ENCODE peak calls at places on chromosomes 1 and 21, in ten cellular contexts. H, F, D, B, G, Q, K, X, V and E are unnamed samples. For H3K9me2 and H3K4me1, the result is how much of the 10 kb centered on the place peaks cover.

GRCh38 chr1:210294991-210295773 is 33.5 kb upstream of the HHAT start:
- DNase-seq in H (no peak), F (peak), D (peak), B (no peak), G (no peak), Q (peak), K (peak), X (no peak), V (no peak), E (peak)

GRCh38 chr21:46515109-46515508 is 56.4 kb downstream of the DIP2A start:
- DNase-seq in H (peak), F (no peak), D (no peak), B (no peak), G (no peak), Q (peak), K (no peak), X (no peak), V (peak), E (no peak)

GRCh38 chr1:197423006-197423405 is 155.0 kb downstream of the CRB1 start:
- DNase-seq in H (no peak), F (no peak), D (no peak), B (peak), G (no peak), Q (peak), K (no peak), X (no peak), V (no peak), E (no peak)

GRCh38 chr21:26844258-26845065 is 747 bp downstream of the ADAMTS1 start:
- DNase-seq in H (no peak), F (peak), D (peak), B (peak), G (peak), Q (peak), K (peak), X (no peak), V (no peak), E (no peak)

GRCh38 chr1:64459743-64460142 is 10.2 kb upstream of the CACHD1 start:
- DNase-seq in H (no peak), F (no peak), D (no peak), B (no peak), G (no peak), Q (peak), K (no peak), X (no peak), V (no peak), E (no peak)

GRCh38 chr21:33380483-33380998 is 22.7 kb upstream of the IFNGR2 start:
- DNase-seq in H (peak), F (peak), D (peak), B (peak), G (peak), Q (peak), K (no peak), X (peak), V (peak), E (peak)

GRCh38 chr1:79460773-79461436 is 454.4 kb upstream of the ADGRL4 start:
- DNase-seq in H (peak), F (no peak), D (no peak), B (no peak), G (peak), Q (no peak), K (no peak), X (no peak), V (no peak), E (no peak)

GRCh38 chr1:244319283-244320132 is 132.2 kb downstream of the ADSS2 start:
- DNase-seq in H (peak), F (no peak), D (no peak), B (peak), G (no peak), Q (peak), K (no peak), X (no peak), V (no peak), E (no peak)

GRCh38 chr1:12339861-12340557 is 110.2 kb downstream of the VPS13D start:
- DNase-seq in H (peak), F (no peak), D (peak), B (no peak), G (no peak), Q (no peak), K (peak), X (no peak), V (no peak), E (no peak)

GRCh38 chr1:31771891-31772668 is 7.9 kb upstream of the ADGRB2 start:
- DNase-seq in H (peak), F (no peak), D (peak), B (peak), G (no peak), Q (peak), K (no peak), X (no peak), V (no peak), E (no peak)

GRCh38 chr1:101567582-101568189 is 330.9 kb downstream of the S1PR1 start:
- DNase-seq in H (peak), F (peak), D (peak), B (peak), G (peak), Q (peak), K (peak), X (peak), V (peak), E (no peak)

GRCh38 chr1:6157528-6158174 is 22.5 kb downstream of the CHD5 start:
- DNase-seq in H (no peak), F (no peak), D (peak), B (peak), G (no peak), Q (peak), K (no peak), X (peak), V (no peak), E (peak)

GRCh38 chr1:40861227-40862003 is 748 bp downstream of the CITED4 start:
- DNase-seq in H (no peak), F (peak), D (peak), B (no peak), G (no peak), Q (peak), K (peak), X (no peak), V (no peak), E (no peak)

GRCh38 chr1:166947398-166948043 is 27.8 kb downstream of the ILDR2 start:
- DNase-seq in H (no peak), F (peak), D (peak), B (no peak), G (no peak), Q (peak), K (peak), X (no peak), V (no peak), E (no peak)

GRCh38 chr1:166166400-166166699 is 451 bp downstream of the FAM78B start:
- DNase-seq in H (no peak), F (no peak), D (no peak), B (no peak), G (no peak), Q (no peak), K (no peak), X (no peak), V (no peak), E (no peak)

DNA sequence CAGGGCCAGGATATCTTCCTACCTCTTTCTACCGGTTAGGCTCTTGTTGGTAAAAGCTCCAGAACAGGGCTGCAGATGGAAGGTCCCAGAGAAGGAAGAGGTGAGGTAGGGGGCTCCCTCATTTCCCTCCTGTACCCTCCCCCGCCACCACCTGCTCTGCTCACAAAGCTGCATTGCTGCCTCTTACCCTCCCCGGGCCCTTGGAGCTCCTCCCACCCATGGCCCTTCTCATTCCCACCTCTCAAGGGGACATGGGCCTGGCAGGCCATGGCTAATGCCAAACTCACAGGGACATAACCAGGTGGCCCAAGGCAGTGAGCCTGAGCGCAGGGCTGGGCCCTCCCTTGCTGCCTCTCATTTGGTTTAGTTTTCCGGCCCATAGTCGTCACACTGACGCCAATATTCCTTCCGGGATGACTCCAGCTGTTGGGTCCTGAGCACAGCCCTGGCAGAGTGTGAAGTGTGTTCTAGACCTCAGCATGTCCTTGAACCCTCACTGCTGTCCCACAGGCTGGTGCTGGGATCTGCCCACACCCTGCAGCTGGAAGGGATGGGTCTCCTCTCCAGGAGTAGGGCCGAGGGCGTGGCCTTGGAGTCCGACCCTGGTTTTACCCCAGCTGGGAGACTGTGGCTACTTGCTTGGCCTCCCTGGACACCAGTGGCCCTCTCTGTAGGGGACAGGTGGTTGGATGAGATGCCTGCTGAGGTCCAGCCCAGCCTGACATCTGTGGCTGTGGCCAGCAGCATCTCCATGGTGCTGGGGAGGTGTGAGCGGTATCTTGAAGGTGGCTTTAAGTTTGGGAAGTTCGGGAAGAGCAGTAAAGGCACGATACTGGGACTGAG is 104.6 kb downstream of the ARHGEF10L start:
- DNase-seq in H (no peak), F (peak), D (no peak), B (no peak), G (no peak), Q (no peak), K (no peak), X (no peak), V (no peak), E (no peak)
- H3K9me2 ChIP-seq in H (under half), F (under half), D (under half), B (under half), G (under half), Q (under half), K (under half), X (under half), V (under half), E (under half)

DNA sequence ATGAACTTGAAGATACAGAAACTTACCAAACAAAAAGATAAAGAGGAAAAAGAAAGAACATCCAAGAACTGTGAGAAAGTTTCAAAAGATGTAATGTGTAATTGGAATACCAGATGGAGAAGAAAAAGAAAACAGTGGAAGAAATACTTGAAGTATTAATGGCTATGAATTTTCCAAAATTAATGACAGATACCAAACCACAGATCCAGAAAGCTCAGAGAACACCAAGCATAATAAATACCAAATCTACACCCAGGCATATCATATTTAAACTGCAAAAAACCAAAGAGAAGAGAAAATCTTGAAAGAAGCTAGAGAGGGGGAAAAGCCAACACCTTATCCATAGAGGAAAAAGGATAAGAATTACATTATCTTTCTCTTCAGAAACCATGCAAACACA is 136.4 kb downstream of the CLIC6 start:
- DNase-seq in H (no peak), F (no peak), D (no peak), B (no peak), G (no peak), Q (no peak), K (no peak), X (no peak), V (no peak), E (no peak)
- H3K4me1 ChIP-seq in H (under half), F (under half), D (under half), B (under half), G (under half), Q (half or more), K (under half), X (half or more), V (under half), E (half or more)

GRCh38 chr1:178048426-178048825 is 45.5 kb upstream of the RASAL2 start:
- DNase-seq in H (no peak), F (no peak), D (no peak), B (no peak), G (no peak), Q (peak), K (no peak), X (no peak), V (no peak), E (no peak)
- H3K4me3 ChIP-seq in H (no peak), F (no peak), D (no peak), B (no peak), G (no peak), Q (no peak), K (no peak), X (no peak), V (no peak), E (no peak)

GRCh38 chr1:203204776-203205175 is 18.3 kb upstream of the CHI3L1 start:
- DNase-seq in H (no peak), F (no peak), D (no peak), B (no peak), G (no peak), Q (no peak), K (no peak), X (no peak), V (no peak), E (no peak)

GRCh38 chr1:203202431-203203245 is 16.1 kb upstream of the CHI3L1 start:
- DNase-seq in H (no peak), F (no peak), D (peak), B (no peak), G (no peak), Q (peak), K (no peak), X (no peak), V (no peak), E (no peak)

GRCh38 chr1:203208181-203208580 is 21.3 kb downstream of the CHIT1 start:
- DNase-seq in H (no peak), F (no peak), D (no peak), B (no peak), G (no peak), Q (no peak), K (no peak), X (no peak), V (no peak), E (no peak)

GRCh38 chr1:203207751-203208150 is 21.2 kb upstream of the CHI3L1 start:
- DNase-seq in H (no peak), F (no peak), D (no peak), B (no peak), G (no peak), Q (no peak), K (no peak), X (no peak), V (no peak), E (no peak)

DNA sequence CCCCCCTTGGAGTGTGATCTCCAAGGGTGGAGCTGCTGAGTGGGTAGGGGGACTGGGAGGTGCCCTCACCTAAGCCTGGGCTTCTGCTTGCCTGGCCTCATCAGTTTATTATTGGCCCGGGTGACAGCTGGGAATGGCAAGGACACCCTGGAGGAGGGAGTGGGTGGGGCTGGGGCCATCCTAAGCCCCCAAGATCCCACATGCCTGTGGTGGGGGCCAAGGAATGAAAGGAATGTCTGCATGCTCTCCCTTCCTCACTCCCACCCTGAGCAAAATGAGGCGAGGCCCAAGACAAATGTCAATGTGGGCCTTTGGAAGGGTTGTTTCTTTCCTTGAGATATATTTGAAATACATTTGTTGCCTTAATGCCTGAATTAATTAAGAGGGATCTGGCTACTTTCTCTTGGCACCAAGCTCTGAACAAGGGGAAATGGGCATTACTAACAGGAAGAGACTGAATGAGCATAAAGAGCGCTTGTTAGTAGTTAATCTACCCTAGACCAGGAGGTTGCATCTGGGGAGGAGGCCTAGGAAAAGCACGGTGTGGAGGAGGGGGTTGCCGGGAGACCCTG is 19.7 kb upstream of the CHI3L1 start:
- DNase-seq in H (no peak), F (no peak), D (no peak), B (no peak), G (no peak), Q (no peak), K (no peak), X (no peak), V (no peak), E (no peak)
- H3K9me2 ChIP-seq in H (under half), F (under half), D (under half), B (under half), G (under half), Q (under half), K (under half), X (under half), V (under half), E (under half)

GRCh38 chr1:43849670-43850069 is 83.9 kb upstream of the ARTN start:
- DNase-seq in H (no peak), F (no peak), D (no peak), B (no peak), G (no peak), Q (no peak), K (no peak), X (no peak), V (peak), E (no peak)
- H3K4me1 ChIP-seq in H (under half), F (under half), D (under half), B (under half), G (under half), Q (under half), K (under half), X (under half), V (half or more), E (under half)

DNA sequence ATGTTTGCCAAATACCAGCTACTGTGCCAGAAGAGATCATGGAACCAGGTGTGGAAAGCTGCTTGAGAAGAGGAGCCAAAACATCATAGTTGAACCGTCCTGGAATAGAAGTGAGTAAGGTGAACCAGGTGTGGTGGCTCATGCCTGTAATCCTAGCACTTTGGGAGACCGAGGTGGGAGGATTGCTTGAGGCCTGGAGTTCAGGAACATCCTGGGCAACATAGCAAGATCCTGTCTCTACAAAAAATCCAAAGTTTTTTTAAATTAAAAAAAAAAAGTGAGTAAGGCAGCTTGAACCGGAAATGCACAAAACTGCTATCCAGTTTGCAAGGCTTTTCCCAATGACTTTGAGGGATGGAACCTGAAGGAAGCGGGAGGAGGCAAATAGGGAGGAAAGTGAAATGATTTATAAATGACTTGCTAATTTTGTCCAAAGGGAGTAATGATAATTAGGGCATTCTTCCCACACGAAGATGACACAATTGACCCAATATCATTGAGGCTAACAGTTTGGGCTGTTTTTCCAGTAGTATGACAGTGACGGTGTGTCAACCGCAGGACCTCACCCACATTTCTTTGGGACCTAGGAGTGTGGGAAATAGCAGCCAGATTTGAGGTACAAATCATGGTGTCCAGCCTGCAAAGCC is 1.5 kb upstream of the CNN3 start:
- DNase-seq in H (no peak), F (no peak), D (no peak), B (no peak), G (no peak), Q (no peak), K (no peak), X (no peak), V (no peak), E (no peak)
- H3K4me3 ChIP-seq in H (no peak), F (peak), D (peak), B (no peak), G (no peak), Q (no peak), K (peak), X (no peak), V (no peak), E (peak)

DNA sequence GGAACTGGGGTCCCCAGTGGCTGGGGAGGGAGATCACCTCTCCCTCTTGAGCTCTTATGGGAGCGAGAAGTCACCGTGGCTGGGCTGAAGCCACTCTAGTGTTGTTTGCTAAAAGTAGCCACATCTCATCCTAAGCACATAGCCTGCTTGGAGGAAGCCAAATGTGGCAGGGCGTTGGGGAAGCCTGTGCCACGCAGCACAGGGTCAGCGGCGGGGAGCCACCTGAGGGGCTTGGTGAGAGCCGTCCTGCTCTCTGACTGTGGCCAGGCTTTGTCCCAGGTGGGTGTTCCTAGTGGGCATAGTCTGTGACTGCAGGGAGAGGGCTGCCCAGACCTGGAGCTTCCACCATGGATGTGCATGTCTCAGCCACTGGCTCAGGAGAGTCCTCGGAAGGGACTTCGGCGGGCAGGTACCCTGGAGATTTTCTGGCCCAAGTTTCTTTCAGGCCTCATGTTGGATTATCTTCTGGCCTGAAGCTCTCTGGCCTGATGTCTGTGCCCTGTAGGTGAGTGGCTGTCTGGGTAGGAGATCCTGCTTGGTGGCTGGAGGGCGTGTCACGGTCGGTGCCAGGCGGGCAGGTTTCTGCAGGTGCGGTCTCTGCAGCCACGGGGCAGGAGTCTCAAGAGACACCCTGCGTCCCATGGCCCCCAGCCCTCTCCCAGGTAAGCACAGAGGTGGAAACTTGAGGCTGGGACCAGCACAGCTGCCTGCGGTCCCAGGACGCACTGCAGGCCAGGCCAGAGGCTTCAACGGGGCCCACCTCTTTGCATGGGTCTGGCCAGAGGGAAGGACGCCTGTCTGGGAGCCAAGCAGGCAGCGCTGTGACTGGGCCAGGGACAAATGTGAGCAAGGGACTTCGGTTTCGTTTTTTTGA is 38.8 kb downstream of the MORN1 start:
- DNase-seq in H (no peak), F (no peak), D (no peak), B (no peak), G (no peak), Q (no peak), K (no peak), X (no peak), V (no peak), E (no peak)
- H3K9me2 ChIP-seq in H (under half), F (under half), D (under half), B (under half), G (under half), Q (under half), K (under half), X (under half), V (under half), E (under half)

GRCh38 chr21:45326169-45326833 is 38.6 kb upstream of the POFUT2 start:
- DNase-seq in H (no peak), F (no peak), D (no peak), B (no peak), G (no peak), Q (peak), K (peak), X (no peak), V (no peak), E (no peak)
- H3K4me1 ChIP-seq in H (under half), F (under half), D (under half), B (under half), G (under half), Q (under half), K (under half), X (under half), V (under half), E (under half)